ENCODE peak calls at places on chromosomes 13 and 19, in ten cellular contexts. One of them, this sample, is unnamed.

GRCh38 chr19:49820125-49820524 is 2.0 kb downstream of the MED25 start:
- DNase-seq in astrocyte of the spinal cord: no peak
- DNase-seq in breast epithelium: no peak
- DNase-seq in GM12878: no peak
- DNase-seq in cardiac muscle cell: peak
- DNase-seq in esophagus squamous epithelium: no peak
- DNase-seq in PC-3: no peak
- DNase-seq in Peyer's patch: no peak
- DNase-seq in body of pancreas: peak
- DNase-seq in cardiac fibroblast: peak
- DNase-seq in this sample: no peak

GRCh38 chr13:110913911-110914292 is 967 bp downstream of the ANKRD10 start:
- DNase-seq in astrocyte of the spinal cord: no peak
- DNase-seq in Peyer's patch: no peak
- DNase-seq in breast epithelium: peak
- DNase-seq in PC-3: no peak
- DNase-seq in esophagus squamous epithelium: no peak
- DNase-seq in cardiac fibroblast: no peak
- DNase-seq in body of pancreas: no peak
- DNase-seq in cardiac muscle cell: no peak
- DNase-seq in GM12878: no peak
- DNase-seq in this sample: no peak

GRCh38 chr13:72805663-72806341 is 23.9 kb downstream of the PIBF1 start:
- DNase-seq in body of pancreas: no peak
- DNase-seq in astrocyte of the spinal cord: no peak
- DNase-seq in PC-3: no peak
- DNase-seq in cardiac fibroblast: no peak
- DNase-seq in breast epithelium: no peak
- DNase-seq in cardiac muscle cell: peak
- DNase-seq in Peyer's patch: no peak
- DNase-seq in esophagus squamous epithelium: no peak
- DNase-seq in GM12878: no peak
- DNase-seq in this sample: peak

GRCh38 chr13:71117920-71118319 is 749.1 kb downstream of the DACH1 start:
- DNase-seq in Peyer's patch: no peak
- DNase-seq in esophagus squamous epithelium: no peak
- DNase-seq in cardiac fibroblast: no peak
- DNase-seq in body of pancreas: no peak
- DNase-seq in GM12878: no peak
- DNase-seq in cardiac muscle cell: no peak
- DNase-seq in breast epithelium: no peak
- DNase-seq in astrocyte of the spinal cord: no peak
- DNase-seq in PC-3: no peak
- DNase-seq in this sample: no peak

GRCh38 chr19:51139299-51140018 is 2.6 kb upstream of the SIGLEC7 start:
- DNase-seq in breast epithelium: no peak
- DNase-seq in Peyer's patch: no peak
- DNase-seq in body of pancreas: no peak
- DNase-seq in GM12878: no peak
- DNase-seq in esophagus squamous epithelium: no peak
- DNase-seq in cardiac muscle cell: no peak
- DNase-seq in PC-3: no peak
- DNase-seq in astrocyte of the spinal cord: no peak
- DNase-seq in cardiac fibroblast: no peak
- DNase-seq in this sample: no peak

GRCh38 chr19:15829277-15829770 is 13.9 kb upstream of the OR10H1 start:
- DNase-seq in GM12878: no peak
- DNase-seq in PC-3: no peak
- DNase-seq in esophagus squamous epithelium: no peak
- DNase-seq in cardiac muscle cell: no peak
- DNase-seq in astrocyte of the spinal cord: no peak
- DNase-seq in body of pancreas: no peak
- DNase-seq in cardiac fibroblast: no peak
- DNase-seq in Peyer's patch: no peak
- DNase-seq in breast epithelium: no peak
- DNase-seq in this sample: no peak

GRCh38 chr19:48489608-48490216 is 20.5 kb downstream of the CYTH2 start:
- DNase-seq in PC-3: peak
- DNase-seq in cardiac fibroblast: peak
- DNase-seq in GM12878: no peak
- DNase-seq in astrocyte of the spinal cord: peak
- DNase-seq in esophagus squamous epithelium: no peak
- DNase-seq in cardiac muscle cell: peak
- DNase-seq in body of pancreas: peak
- DNase-seq in breast epithelium: no peak
- DNase-seq in Peyer's patch: peak
- DNase-seq in this sample: peak

GRCh38 chr13:105825071-105825470 is 710.4 kb downstream of the EFNB2 start:
- DNase-seq in Peyer's patch: no peak
- DNase-seq in GM12878: no peak
- DNase-seq in breast epithelium: no peak
- DNase-seq in cardiac fibroblast: no peak
- DNase-seq in PC-3: no peak
- DNase-seq in body of pancreas: no peak
- DNase-seq in cardiac muscle cell: no peak
- DNase-seq in esophagus squamous epithelium: no peak
- DNase-seq in astrocyte of the spinal cord: no peak
- DNase-seq in this sample: no peak

GRCh38 chr13:32107474-32107873 is 75.9 kb downstream of the FRY start:
- DNase-seq in esophagus squamous epithelium: no peak
- DNase-seq in cardiac muscle cell: no peak
- DNase-seq in astrocyte of the spinal cord: no peak
- DNase-seq in GM12878: no peak
- DNase-seq in breast epithelium: no peak
- DNase-seq in Peyer's patch: no peak
- DNase-seq in PC-3: no peak
- DNase-seq in cardiac fibroblast: no peak
- DNase-seq in body of pancreas: no peak
- DNase-seq in this sample: no peak

GRCh38 chr19:10852098-10852800 is 4.0 kb downstream of the C19orf38 start:
- DNase-seq in breast epithelium: no peak
- DNase-seq in astrocyte of the spinal cord: peak
- DNase-seq in esophagus squamous epithelium: no peak
- DNase-seq in Peyer's patch: no peak
- DNase-seq in PC-3: peak
- DNase-seq in cardiac muscle cell: peak
- DNase-seq in body of pancreas: no peak
- DNase-seq in cardiac fibroblast: peak
- DNase-seq in GM12878: no peak
- DNase-seq in this sample: peak

GRCh38 chr13:106415971-106416370 is 119.5 kb downstream of the EFNB2 start:
- DNase-seq in esophagus squamous epithelium: no peak
- DNase-seq in PC-3: no peak
- DNase-seq in astrocyte of the spinal cord: peak
- DNase-seq in Peyer's patch: no peak
- DNase-seq in cardiac muscle cell: no peak
- DNase-seq in body of pancreas: no peak
- DNase-seq in breast epithelium: no peak
- DNase-seq in cardiac fibroblast: no peak
- DNase-seq in GM12878: no peak
- DNase-seq in this sample: peak

GRCh38 chr19:7904074-7905020 is 670 bp downstream of the MAP2K7 start:
- DNase-seq in GM12878: no peak
- DNase-seq in Peyer's patch: no peak
- DNase-seq in cardiac muscle cell: no peak
- DNase-seq in cardiac fibroblast: no peak
- DNase-seq in PC-3: no peak
- DNase-seq in esophagus squamous epithelium: no peak
- DNase-seq in body of pancreas: peak
- DNase-seq in astrocyte of the spinal cord: peak
- DNase-seq in breast epithelium: peak
- DNase-seq in this sample: no peak

GRCh38 chr13:27919934-27920676 is at the start of gene PDX1:
- DNase-seq in body of pancreas: peak
- DNase-seq in esophagus squamous epithelium: no peak
- DNase-seq in breast epithelium: no peak
- DNase-seq in PC-3: peak
- DNase-seq in astrocyte of the spinal cord: no peak
- DNase-seq in GM12878: no peak
- DNase-seq in Peyer's patch: no peak
- DNase-seq in cardiac fibroblast: no peak
- DNase-seq in cardiac muscle cell: no peak
- DNase-seq in this sample: no peak

GRCh38 chr13:50123002-50123401 is 107.8 kb downstream of the KCNRG start:
- DNase-seq in cardiac fibroblast: no peak
- DNase-seq in GM12878: no peak
- DNase-seq in breast epithelium: no peak
- DNase-seq in Peyer's patch: no peak
- DNase-seq in astrocyte of the spinal cord: no peak
- DNase-seq in body of pancreas: no peak
- DNase-seq in cardiac muscle cell: no peak
- DNase-seq in esophagus squamous epithelium: no peak
- DNase-seq in PC-3: no peak
- DNase-seq in this sample: no peak

GRCh38 chr13:80454245-80454644 is 113.3 kb upstream of the SPRY2 start:
- DNase-seq in esophagus squamous epithelium: no peak
- DNase-seq in body of pancreas: no peak
- DNase-seq in astrocyte of the spinal cord: peak
- DNase-seq in PC-3: no peak
- DNase-seq in GM12878: peak
- DNase-seq in cardiac fibroblast: peak
- DNase-seq in cardiac muscle cell: peak
- DNase-seq in breast epithelium: no peak
- DNase-seq in Peyer's patch: no peak
- DNase-seq in this sample: peak

GRCh38 chr19:11330103-11330502 is 9.4 kb downstream of the RAB3D start:
- DNase-seq in GM12878: no peak
- DNase-seq in body of pancreas: no peak
- DNase-seq in esophagus squamous epithelium: no peak
- DNase-seq in breast epithelium: no peak
- DNase-seq in cardiac fibroblast: no peak
- DNase-seq in PC-3: no peak
- DNase-seq in Peyer's patch: no peak
- DNase-seq in cardiac muscle cell: no peak
- DNase-seq in astrocyte of the spinal cord: no peak
- DNase-seq in this sample: no peak

GRCh38 chr13:44103721-44104490 is 224.2 kb downstream of the LACC1 start:
- DNase-seq in Peyer's patch: no peak
- DNase-seq in cardiac muscle cell: no peak
- DNase-seq in body of pancreas: no peak
- DNase-seq in breast epithelium: peak
- DNase-seq in GM12878: no peak
- DNase-seq in astrocyte of the spinal cord: no peak
- DNase-seq in PC-3: no peak
- DNase-seq in cardiac fibroblast: no peak
- DNase-seq in esophagus squamous epithelium: no peak
- DNase-seq in this sample: no peak

GRCh38 chr19:5993516-5994406 is 15.8 kb upstream of the RANBP3 start:
- DNase-seq in GM12878: no peak
- DNase-seq in esophagus squamous epithelium: no peak
- DNase-seq in cardiac muscle cell: peak
- DNase-seq in PC-3: peak
- DNase-seq in astrocyte of the spinal cord: no peak
- DNase-seq in body of pancreas: no peak
- DNase-seq in Peyer's patch: peak
- DNase-seq in cardiac fibroblast: peak
- DNase-seq in breast epithelium: no peak
- DNase-seq in this sample: peak

GRCh38 chr13:110872034-110872767 is 42.7 kb downstream of the ANKRD10 start:
- DNase-seq in cardiac muscle cell: no peak
- DNase-seq in GM12878: no peak
- DNase-seq in esophagus squamous epithelium: no peak
- DNase-seq in PC-3: no peak
- DNase-seq in breast epithelium: no peak
- DNase-seq in astrocyte of the spinal cord: no peak
- DNase-seq in cardiac fibroblast: no peak
- DNase-seq in Peyer's patch: no peak
- DNase-seq in body of pancreas: no peak
- DNase-seq in this sample: peak

DNA sequence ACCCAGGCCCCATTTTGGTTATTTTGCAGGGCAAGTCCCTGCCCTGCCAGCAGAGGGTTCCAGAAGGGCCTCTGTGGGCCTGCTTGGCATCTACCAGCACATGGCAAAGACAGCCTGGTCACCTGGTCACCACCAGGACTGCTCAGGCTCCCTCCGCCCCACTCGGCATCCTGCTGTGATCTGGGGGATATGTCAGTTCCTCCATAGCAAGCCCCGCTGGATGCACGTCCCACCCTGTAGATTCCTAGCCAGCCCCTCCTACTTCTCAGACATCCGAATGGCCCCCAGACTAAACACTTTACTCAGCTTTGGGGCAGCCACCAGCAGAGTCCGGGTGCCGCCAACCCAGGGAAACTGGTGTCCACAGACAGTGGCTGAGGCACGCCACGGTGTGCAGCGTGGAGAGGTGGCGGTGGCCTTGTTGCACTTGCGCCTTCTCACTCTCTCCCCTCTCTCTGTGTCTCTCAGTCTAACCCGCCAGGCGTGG is 31.8 kb upstream of the USE1 start:
- DNase-seq in Peyer's patch: no peak
- DNase-seq in cardiac fibroblast: no peak
- DNase-seq in cardiac muscle cell: no peak
- DNase-seq in astrocyte of the spinal cord: no peak
- DNase-seq in esophagus squamous epithelium: no peak
- DNase-seq in breast epithelium: no peak
- DNase-seq in body of pancreas: no peak
- DNase-seq in PC-3: no peak
- DNase-seq in GM12878: no peak
- DNase-seq in this sample: no peak
- H3K4me3 ChIP-seq in Peyer's patch: peak
- H3K4me3 ChIP-seq in cardiac fibroblast: no peak
- H3K4me3 ChIP-seq in cardiac muscle cell: no peak
- H3K4me3 ChIP-seq in astrocyte of the spinal cord: no peak
- H3K4me3 ChIP-seq in esophagus squamous epithelium: no peak
- H3K4me3 ChIP-seq in breast epithelium: no peak
- H3K4me3 ChIP-seq in body of pancreas: no peak
- H3K4me3 ChIP-seq in PC-3: no peak
- H3K4me3 ChIP-seq in GM12878: peak
- H3K4me3 ChIP-seq in this sample: no peak

GRCh38 chr13:41075034-41075433 is 13.7 kb downstream of the WBP4 start:
- DNase-seq in astrocyte of the spinal cord: peak
- DNase-seq in GM12878: no peak
- DNase-seq in esophagus squamous epithelium: no peak
- DNase-seq in PC-3: peak
- DNase-seq in body of pancreas: no peak
- DNase-seq in cardiac muscle cell: peak
- DNase-seq in cardiac fibroblast: peak
- DNase-seq in Peyer's patch: no peak
- DNase-seq in breast epithelium: no peak
- DNase-seq in this sample: peak
- TF ChIP-seq CTCF in astrocyte of the spinal cord: peak
- TF ChIP-seq CTCF in GM12878: peak
- TF ChIP-seq CTCF in esophagus squamous epithelium: peak
- TF ChIP-seq CTCF in PC-3: peak
- TF ChIP-seq CTCF in body of pancreas: peak
- TF ChIP-seq CTCF in cardiac muscle cell: peak
- TF ChIP-seq CTCF in cardiac fibroblast: peak
- TF ChIP-seq CTCF in Peyer's patch: peak
- TF ChIP-seq CTCF in breast epithelium: peak
- TF ChIP-seq CTCF in this sample: peak

GRCh38 chr13:87674143-87674772 is 3.1 kb downstream of the SLITRK5 start:
- DNase-seq in cardiac muscle cell: no peak
- DNase-seq in Peyer's patch: no peak
- DNase-seq in GM12878: no peak
- DNase-seq in cardiac fibroblast: no peak
- DNase-seq in body of pancreas: no peak
- DNase-seq in astrocyte of the spinal cord: peak
- DNase-seq in breast epithelium: no peak
- DNase-seq in PC-3: no peak
- DNase-seq in esophagus squamous epithelium: no peak
- DNase-seq in this sample: no peak
- H3K4me3 ChIP-seq in cardiac muscle cell: peak
- H3K4me3 ChIP-seq in Peyer's patch: no peak
- H3K4me3 ChIP-seq in GM12878: no peak
- H3K4me3 ChIP-seq in cardiac fibroblast: no peak
- H3K4me3 ChIP-seq in body of pancreas: no peak
- H3K4me3 ChIP-seq in astrocyte of the spinal cord: peak
- H3K4me3 ChIP-seq in breast epithelium: peak
- H3K4me3 ChIP-seq in PC-3: peak
- H3K4me3 ChIP-seq in esophagus squamous epithelium: peak
- H3K4me3 ChIP-seq in this sample: peak

GRCh38 chr13:93951153-93951552 is 528.3 kb downstream of the DCT start:
- DNase-seq in esophagus squamous epithelium: no peak
- DNase-seq in cardiac fibroblast: peak
- DNase-seq in astrocyte of the spinal cord: peak
- DNase-seq in cardiac muscle cell: peak
- DNase-seq in GM12878: no peak
- DNase-seq in body of pancreas: no peak
- DNase-seq in breast epithelium: no peak
- DNase-seq in Peyer's patch: no peak
- DNase-seq in PC-3: peak
- DNase-seq in this sample: peak
- TF ChIP-seq CTCF in esophagus squamous epithelium: no peak
- TF ChIP-seq CTCF in cardiac fibroblast: peak
- TF ChIP-seq CTCF in astrocyte of the spinal cord: peak
- TF ChIP-seq CTCF in cardiac muscle cell: peak
- TF ChIP-seq CTCF in GM12878: peak
- TF ChIP-seq CTCF in body of pancreas: no peak
- TF ChIP-seq CTCF in breast epithelium: no peak
- TF ChIP-seq CTCF in Peyer's patch: no peak
- TF ChIP-seq CTCF in PC-3: peak
- TF ChIP-seq CTCF in this sample: peak

This sample was measured in choroid plexus epithelial cell.